ENCODE peak calls at places on chromosome 19, in four cellular contexts. I is HepG2, J is H1, D is GM12878. P is an unnamed sample.

GRCh38 chr19:50490411-50490811 is 13.8 kb upstream of the GARIN5A start:
- DNase-seq in I (no peak), J (no peak), D (no peak), P (no peak)

GRCh38 chr19:50512999-50513745 is 541 bp downstream of the ASPDH start:
- DNase-seq in I (no peak), J (no peak), D (no peak), P (no peak)

GRCh38 chr19:56663931-56664500 is 7.5 kb downstream of the ZNF835 start:
- DNase-seq in I (no peak), J (no peak), D (no peak), P (no peak)

GRCh38 chr19:12766051-12766521 is 9.3 kb downstream of the HOOK2 start:
- DNase-seq in I (peak), J (no peak), D (no peak), P (peak)

GRCh38 chr19:51010066-51010795 is 8.8 kb upstream of the KLK8 start:
- DNase-seq in I (no peak), J (no peak), D (no peak), P (no peak)

GRCh38 chr19:2455481-2456300 is 1.1 kb downstream of the LMNB2 start:
- DNase-seq in I (no peak), J (no peak), D (no peak), P (no peak)

GRCh38 chr19:46180701-46181385 is 32.8 kb downstream of the IGFL2 start:
- DNase-seq in I (no peak), J (no peak), D (no peak), P (no peak)

GRCh38 chr19:23071087-23071511 is 45.7 kb upstream of the ZNF730 start:
- DNase-seq in I (no peak), J (no peak), D (no peak), P (peak)

GRCh38 chr19:8306235-8307054 is 1.7 kb downstream of the CD320 start:
- DNase-seq in I (no peak), J (no peak), D (no peak), P (no peak)

GRCh38 chr19:38037151-38037611 is 130.2 kb downstream of the SIPA1L3 start:
- DNase-seq in I (no peak), J (no peak), D (no peak), P (no peak)

GRCh38 chr19:34808566-34808965 is 35.6 kb upstream of the ZNF599 start:
- DNase-seq in I (no peak), J (no peak), D (no peak), P (no peak)

GRCh38 chr19:40374084-40374483 is 15.9 kb downstream of the HIPK4 start:
- DNase-seq in I (no peak), J (no peak), D (no peak), P (no peak)

GRCh38 chr19:33260628-33261418 is 35.2 kb upstream of the SLC7A10 start:
- DNase-seq in I (no peak), J (no peak), D (no peak), P (no peak)

GRCh38 chr19:38158730-38159129 is 65.3 kb downstream of the DPF1 start:
- DNase-seq in I (no peak), J (no peak), D (no peak), P (no peak)

GRCh38 chr19:12733369-12733896 is 1.1 kb downstream of the TRIR start:
- DNase-seq in I (peak), J (no peak), D (no peak), P (no peak)

GRCh38 chr19:6061420-6062130 is 48.7 kb downstream of the RFX2 start:
- DNase-seq in I (no peak), J (no peak), D (no peak), P (no peak)

GRCh38 chr19:6064016-6064702 is 46.1 kb downstream of the RFX2 start:
- DNase-seq in I (no peak), J (no peak), D (no peak), P (no peak)

GRCh38 chr19:6063576-6063961 is 46.7 kb downstream of the RFX2 start:
- DNase-seq in I (no peak), J (no peak), D (no peak), P (no peak)

GRCh38 chr19:6062274-6062673 is 48.0 kb downstream of the RFX2 start:
- DNase-seq in I (no peak), J (no peak), D (no peak), P (no peak)

DNA sequence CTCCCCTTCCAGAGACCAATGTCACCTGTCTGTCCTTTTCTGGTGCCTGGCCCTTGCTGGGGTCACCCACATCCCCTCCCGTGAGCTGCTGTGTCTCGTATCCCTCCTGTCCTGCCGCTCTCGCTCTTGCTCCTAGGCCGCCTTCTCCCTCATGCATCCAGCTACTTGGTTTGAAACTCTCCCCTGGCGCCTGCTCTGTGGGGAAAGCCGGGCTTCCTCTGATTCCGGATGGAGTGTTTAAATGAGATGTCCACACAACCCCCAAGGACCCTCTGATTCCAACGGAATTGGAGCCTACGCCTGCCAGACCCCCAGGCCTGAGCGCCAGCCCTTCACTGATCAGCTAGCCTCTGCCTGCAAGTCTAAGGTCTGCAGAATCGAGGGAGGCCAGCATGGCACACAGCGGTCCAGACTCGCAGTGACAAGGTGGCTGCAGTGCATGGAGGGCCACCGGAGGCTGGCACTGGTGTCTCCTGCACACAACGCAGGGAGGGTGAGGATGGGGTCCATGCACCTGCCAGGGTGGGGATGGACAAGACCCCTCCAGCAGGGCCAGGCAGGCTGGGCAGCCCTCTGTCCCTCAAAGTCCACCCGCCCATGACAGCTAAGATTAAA is 47.2 kb downstream of the RFX2 start:
- DNase-seq in I (no peak), J (no peak), D (no peak), P (no peak)
- H3K9ac ChIP-seq in I (no peak), J (no peak), D (no peak), P (no peak)

GRCh38 chr19:10474962-10475451 is 28.1 kb downstream of the KEAP1 start:
- DNase-seq in I (no peak), J (no peak), D (no peak), P (no peak)
- TF ChIP-seq SUZ12 in I (no peak), J (no peak), D (no peak), P (no peak)

GRCh38 chr19:48456864-48457263 is 1.5 kb downstream of the KCNJ14 start:
- DNase-seq in I (no peak), J (no peak), D (no peak), P (no peak)

GRCh38 chr19:48454150-48454730 is 1.1 kb upstream of the KCNJ14 start:
- DNase-seq in I (no peak), J (no peak), D (no peak), P (no peak)

GRCh38 chr19:48455908-48456562 is 661 bp downstream of the KCNJ14 start:
- DNase-seq in I (no peak), J (no peak), D (no peak), P (no peak)

GRCh38 chr19:48452656-48453480 is 2.5 kb upstream of the KCNJ14 start:
- DNase-seq in I (no peak), J (no peak), D (no peak), P (no peak)

DNA sequence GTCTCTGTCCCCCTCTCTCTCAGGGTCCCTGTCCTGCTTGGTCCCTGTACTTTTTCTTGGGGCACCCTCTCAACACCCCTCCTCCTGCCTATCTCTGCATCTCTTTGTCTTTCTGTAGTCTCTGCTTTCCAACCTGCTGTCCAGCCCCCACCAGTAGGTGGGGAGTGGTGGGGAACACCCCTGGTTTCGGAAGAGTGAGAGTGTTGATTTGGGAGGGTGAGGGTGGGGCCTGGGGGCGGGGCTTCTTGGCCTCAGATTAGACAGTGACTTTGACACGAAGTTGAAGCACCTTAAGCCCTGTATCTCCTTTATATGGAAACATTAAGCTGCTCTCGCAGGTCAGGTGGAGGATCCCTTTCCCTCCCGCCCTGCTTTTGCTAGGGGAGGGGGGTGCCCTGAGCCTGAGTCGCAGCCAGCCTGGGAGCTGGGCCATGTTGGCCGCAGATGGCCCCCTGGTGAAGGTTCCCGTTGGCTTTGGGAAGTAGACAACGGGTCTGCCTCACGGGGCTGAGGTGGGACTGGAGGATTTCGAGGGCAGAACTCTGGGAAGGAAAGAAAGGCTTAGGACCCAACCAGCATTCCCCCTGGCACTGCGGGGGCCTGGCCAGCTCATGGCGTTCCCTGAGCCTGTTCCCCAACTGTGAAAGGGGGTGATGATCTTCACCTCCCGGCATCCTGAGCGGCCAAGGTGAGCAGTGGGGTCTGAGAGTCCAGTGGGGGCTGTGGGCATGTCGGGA is at the start of gene KCNJ14:
- DNase-seq in I (no peak), J (no peak), D (no peak), P (no peak)
- TF ChIP-seq ZNF274 in I (no peak), J (no peak), D (no peak), P (no peak)

GRCh38 chr19:14103310-14103709 is 12.8 kb upstream of the SAMD1 start:
- DNase-seq in I (no peak), J (no peak), D (no peak), P (no peak)
- H3K9ac ChIP-seq in I (no peak), J (no peak), D (no peak), P (no peak)

DNA sequence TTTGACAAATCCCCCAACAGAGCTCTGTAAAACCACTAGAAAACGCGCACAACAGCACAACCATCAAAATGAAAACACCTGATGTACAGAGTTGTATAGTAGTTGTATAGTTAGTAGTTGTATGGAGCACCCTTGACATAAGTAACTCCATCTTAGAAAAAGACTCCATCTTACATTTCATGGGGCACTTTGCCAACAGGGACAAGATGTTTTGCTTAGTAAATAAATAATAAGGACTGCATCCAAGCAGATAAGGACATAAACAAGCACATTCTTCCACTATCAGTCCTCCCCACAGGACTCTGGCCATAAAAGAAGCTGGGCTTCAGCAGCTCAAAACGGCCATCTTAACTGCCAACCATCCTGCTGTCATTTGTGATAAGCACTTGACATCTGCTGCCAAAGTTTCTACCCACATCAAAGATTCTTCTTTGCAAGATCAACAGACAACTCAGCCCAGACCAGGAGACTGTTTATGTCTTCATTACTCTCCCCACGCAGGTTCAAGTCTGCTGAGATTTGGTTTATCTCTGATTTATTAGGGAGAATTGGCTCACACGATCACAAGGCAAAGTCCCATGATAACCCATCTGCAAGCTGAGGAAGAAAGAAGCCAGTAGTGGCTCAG is 20.7 kb upstream of the ZNF331 start:
- DNase-seq in I (no peak), J (no peak), D (no peak), P (no peak)
- TF ChIP-seq SUZ12 in I (no peak), J (no peak), D (no peak), P (no peak)

GRCh38 chr19:17237747-17238706 is 7.7 kb downstream of the NR2F6 start:
- DNase-seq in I (no peak), J (no peak), D (no peak), P (no peak)

GRCh38 chr19:17242431-17243208 is 3.1 kb downstream of the NR2F6 start:
- DNase-seq in I (no peak), J (no peak), D (no peak), P (no peak)

GRCh38 chr19:17240855-17241399 is 4.8 kb downstream of the NR2F6 start:
- DNase-seq in I (no peak), J (no peak), D (no peak), P (no peak)

GRCh38 chr19:17243340-17243853 is 2.3 kb downstream of the NR2F6 start:
- DNase-seq in I (peak), J (no peak), D (no peak), P (no peak)

GRCh38 chr19:17240062-17240854 is 5.5 kb downstream of the NR2F6 start:
- DNase-seq in I (peak), J (no peak), D (no peak), P (no peak)
- TF ChIP-seq ZNF274 in I (no peak), J (no peak), D (no peak), P (no peak)

DNA sequence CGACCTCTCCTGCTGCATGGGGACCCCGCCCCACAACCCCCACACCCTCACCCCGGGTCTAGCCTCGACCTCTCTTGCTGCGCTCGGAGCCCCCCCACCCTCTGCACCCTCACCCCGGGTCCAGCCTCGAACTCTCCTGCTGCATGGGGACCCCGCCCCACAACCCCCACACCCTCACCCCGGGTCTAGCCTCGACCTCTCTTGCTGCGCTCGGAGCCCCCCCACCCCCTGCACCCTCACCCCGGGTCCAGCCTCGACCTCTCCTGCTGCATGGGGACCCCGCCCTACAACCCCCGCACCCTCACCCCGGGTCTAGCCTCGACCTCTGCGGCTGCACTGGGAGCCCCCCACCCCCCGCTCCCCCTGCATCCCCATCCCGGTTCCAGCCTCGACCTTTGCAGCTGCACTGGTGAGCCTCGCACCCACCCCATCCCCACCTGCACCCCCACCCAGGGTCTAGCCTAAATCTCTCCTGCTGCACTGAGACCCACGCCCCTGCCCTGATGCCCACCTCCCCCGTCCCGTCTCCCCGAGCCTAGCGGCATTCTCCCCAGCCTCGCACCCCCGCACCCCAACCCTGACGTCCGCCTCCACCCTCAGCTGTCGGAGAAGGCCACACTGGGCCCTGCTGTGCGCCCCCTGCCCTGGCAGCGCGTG is 1.8 kb downstream of the CFD start:
- DNase-seq in I (no peak), J (no peak), D (no peak), P (no peak)
- H3K9ac ChIP-seq in I (no peak), J (no peak), D (no peak), P (peak)